ENCODE peak calls at places on chromosomes 4 and X, in five cellular contexts. W is transverse colon, V is HCT116, Q is tibial artery, R is astrocyte. X is an unnamed sample. For H3K4me1, the result is how much of the 10 kb centered on the place peaks cover.

GRCh38 chr4:121277194-121278105 is 103.4 kb downstream of the QRFPR start:
- DNase-seq in R (no peak), Q (no peak), V (peak), W (peak), X (no peak)

GRCh38 chrX:107506596-107507031 is 57.2 kb downstream of the FRMPD3 start:
- DNase-seq in R (no peak), W (no peak), Q (no peak), V (no peak), X (no peak)

GRCh38 chrX:1212532-1212931 is at the start of gene CRLF2:
- DNase-seq in Q (no peak), V (peak), W (no peak), R (no peak), X (no peak)

GRCh38 chr4:2847297-2847871 is 3.7 kb downstream of the ADD1 start:
- DNase-seq in Q (no peak), V (no peak), W (no peak), R (no peak), X (no peak)

GRCh38 chr4:139015948-139016451 is 419 bp downstream of the NOCT start:
- DNase-seq in R (no peak), W (peak), Q (peak), V (no peak), X (no peak)

GRCh38 chr4:28360681-28361080 is 1500.0 kb downstream of the STIM2 start:
- DNase-seq in V (no peak), W (no peak), Q (no peak), R (no peak), X (no peak)

GRCh38 chrX:137313627-137314026 is 252.3 kb upstream of the ZIC3 start:
- DNase-seq in R (no peak), W (no peak), V (no peak), Q (no peak), X (no peak)

GRCh38 chrX:132045456-132045855 is 22.4 kb downstream of the STK26 start:
- DNase-seq in R (no peak), W (no peak), V (no peak), Q (no peak), X (no peak)

GRCh38 chrX:123184858-123185251 is 777 bp downstream of the GRIA3 start:
- DNase-seq in W (no peak), R (peak), V (no peak), Q (peak), X (no peak)

GRCh38 chr4:79528241-79528706 is 120.2 kb upstream of the GK2 start:
- DNase-seq in Q (no peak), V (no peak), W (no peak), R (peak), X (no peak)

GRCh38 chr4:101065346-101065745 is 282.0 kb downstream of the PPP3CA start:
- DNase-seq in V (no peak), R (no peak), W (no peak), Q (no peak), X (no peak)

GRCh38 chr4:176898791-176899190 is 106.1 kb upstream of the VEGFC start:
- DNase-seq in Q (no peak), W (no peak), V (no peak), R (no peak), X (no peak)

GRCh38 chrX:54030329-54030728 is 13.9 kb downstream of the PHF8 start:
- DNase-seq in R (no peak), W (no peak), Q (no peak), V (no peak), X (no peak)

GRCh38 chrX:29662759-29663503 is 552.4 kb upstream of the MAGEB2 start:
- DNase-seq in R (peak), V (no peak), W (no peak), Q (no peak), X (no peak)

GRCh38 chrX:11899091-11899490 is 141.1 kb downstream of the MSL3 start:
- DNase-seq in W (no peak), V (no peak), Q (no peak), R (peak), X (no peak)

GRCh38 chr4:135718019-135718418 is 1516.4 kb upstream of the PABPC4L start:
- DNase-seq in W (no peak), Q (no peak), R (no peak), V (peak), X (no peak)

GRCh38 chr4:142512161-142512560 is 333.9 kb downstream of the INPP4B start:
- DNase-seq in V (no peak), R (peak), W (no peak), Q (no peak), X (no peak)

GRCh38 chrX:136525738-136526606 is 6.0 kb upstream of the VGLL1 start:
- DNase-seq in V (no peak), R (peak), W (peak), Q (peak), X (peak)

GRCh38 chrX:131827935-131828334 is 195.2 kb upstream of the STK26 start:
- DNase-seq in R (no peak), Q (no peak), V (no peak), W (no peak), X (no peak)

GRCh38 chr4:1720163-1720983 is 750 bp downstream of the TMEM129 start:
- DNase-seq in W (peak), R (no peak), Q (peak), V (no peak), X (no peak)

GRCh38 chrX:68699960-68700746 is 52.7 kb downstream of the STARD8 start:
- DNase-seq in R (peak), V (no peak), W (no peak), Q (peak), X (no peak)

GRCh38 chrX:120824021-120824420 is 51.6 kb downstream of the CT47B1 start:
- DNase-seq in V (no peak), R (no peak), Q (no peak), W (no peak), X (no peak)

GRCh38 chr4:8179771-8180170 is 19.3 kb upstream of the SH3TC1 start:
- DNase-seq in Q (no peak), W (no peak), V (no peak), R (no peak), X (no peak)

GRCh38 chr4:36523182-36523581 is 241.8 kb downstream of the DTHD1 start:
- DNase-seq in V (no peak), W (no peak), R (no peak), Q (no peak), X (no peak)

DNA sequence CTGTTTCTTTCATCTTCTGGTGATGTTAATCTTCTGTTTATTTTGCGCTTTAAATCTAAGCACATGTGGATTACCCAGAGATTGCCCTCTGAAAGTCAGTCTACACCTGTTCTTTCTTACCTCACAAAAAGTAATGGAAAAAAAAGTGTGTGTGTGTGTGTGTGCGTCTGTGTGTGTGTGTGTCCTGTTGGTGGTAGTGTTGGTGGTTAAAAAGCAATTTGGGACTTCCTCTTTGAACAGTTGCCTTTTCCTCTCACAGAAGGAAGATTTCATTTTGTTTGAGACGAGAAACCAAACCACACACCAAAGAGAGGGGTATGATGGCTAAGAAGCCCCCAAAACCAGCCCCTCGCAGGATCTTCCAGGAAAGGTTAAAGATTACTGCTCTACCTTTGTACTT is at the start of gene STAP1:
- DNase-seq in R (no peak), V (no peak), W (peak), Q (no peak), X (no peak)
- H3K4me1 ChIP-seq in R (under half), V (under half), W (under half), Q (under half), X (under half)

GRCh38 chr4:22115262-22115661 is 166.7 kb upstream of the KCNIP4 start:
- DNase-seq in V (no peak), R (no peak), Q (no peak), W (no peak), X (no peak)
- H3K4me1 ChIP-seq in V (under half), R (under half), Q (under half), W (under half), X (under half)

DNA sequence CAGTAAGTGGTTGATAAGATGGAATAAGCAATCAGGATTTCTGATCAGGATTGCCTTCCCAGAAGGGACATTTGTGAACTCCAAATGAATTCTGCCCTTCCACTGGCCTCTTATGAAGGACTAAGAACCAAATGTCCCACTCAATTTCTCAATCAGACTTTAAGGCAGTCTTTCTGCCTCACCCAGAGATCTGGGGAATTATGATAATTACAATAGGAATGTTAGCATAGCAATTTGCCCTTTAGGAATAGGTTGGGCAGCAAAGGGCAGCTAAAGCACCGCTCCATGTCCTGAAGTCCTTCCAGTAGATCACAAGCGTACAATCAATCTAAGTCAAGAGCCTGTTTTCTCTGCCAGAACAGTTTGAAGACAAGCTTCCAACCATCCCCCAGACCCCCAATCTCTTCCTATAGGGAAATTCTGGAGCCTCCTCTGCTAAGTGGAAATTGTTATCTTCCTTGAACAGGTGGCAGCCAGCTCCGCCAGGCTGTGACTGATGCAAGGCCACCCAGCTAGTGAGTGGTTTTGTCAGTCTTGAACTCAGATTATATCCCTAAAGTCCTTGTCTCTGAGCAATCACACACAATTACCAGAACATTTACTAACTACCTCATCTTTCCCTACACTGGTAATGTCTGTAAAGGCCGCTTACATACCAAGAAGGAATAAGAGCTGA is 18.6 kb downstream of the NKX3-2 start:
- DNase-seq in W (no peak), V (no peak), Q (no peak), R (no peak), X (no peak)
- H3K4me1 ChIP-seq in W (under half), V (under half), Q (under half), R (under half), X (under half)

DNA sequence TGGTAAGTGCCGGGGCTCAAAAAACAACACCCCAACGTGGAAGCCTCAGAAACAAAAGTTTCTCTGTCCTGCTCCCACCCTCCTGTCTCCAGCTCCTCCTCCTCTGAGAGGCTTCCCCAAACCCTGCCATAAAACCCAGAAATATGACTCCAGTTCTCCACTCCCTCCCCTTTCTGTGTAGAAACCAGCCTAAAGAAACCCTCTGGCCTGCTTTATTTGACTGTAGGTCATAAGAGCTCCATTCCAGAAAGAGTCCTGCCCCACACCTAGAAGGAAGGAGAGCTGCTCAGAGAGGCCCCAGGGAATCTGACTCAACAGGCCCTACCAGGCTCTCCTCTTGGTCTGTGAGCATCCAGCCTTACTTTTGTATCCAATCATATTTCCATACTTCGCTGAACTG is 872 bp upstream of the S100P start:
- DNase-seq in Q (no peak), W (no peak), R (no peak), V (no peak), X (no peak)
- H3K4me1 ChIP-seq in Q (under half), W (under half), R (under half), V (under half), X (under half)

DNA sequence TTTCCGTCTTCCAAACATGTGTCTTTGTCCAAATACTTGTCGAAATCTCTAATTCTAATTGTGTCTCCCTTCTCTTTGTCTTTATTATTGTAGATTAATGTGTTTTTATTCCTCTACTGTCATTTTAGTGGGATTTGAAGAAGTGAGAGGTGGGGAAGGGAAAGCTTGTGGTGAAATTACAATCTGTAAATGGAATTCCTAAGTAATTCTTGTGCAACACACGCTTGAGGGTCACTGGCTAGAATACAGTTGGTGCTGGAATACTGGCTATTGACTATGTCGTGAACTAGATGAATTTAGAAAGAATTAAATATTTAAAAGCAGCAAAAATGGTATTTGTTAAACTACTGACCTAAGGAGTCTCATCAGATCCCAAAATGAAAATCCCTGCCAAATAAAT is 10.7 kb upstream of the FNIP2 start:
- DNase-seq in Q (no peak), V (no peak), W (no peak), R (peak), X (no peak)
- H3K4me1 ChIP-seq in Q (under half), V (under half), W (under half), R (under half), X (under half)

DNA sequence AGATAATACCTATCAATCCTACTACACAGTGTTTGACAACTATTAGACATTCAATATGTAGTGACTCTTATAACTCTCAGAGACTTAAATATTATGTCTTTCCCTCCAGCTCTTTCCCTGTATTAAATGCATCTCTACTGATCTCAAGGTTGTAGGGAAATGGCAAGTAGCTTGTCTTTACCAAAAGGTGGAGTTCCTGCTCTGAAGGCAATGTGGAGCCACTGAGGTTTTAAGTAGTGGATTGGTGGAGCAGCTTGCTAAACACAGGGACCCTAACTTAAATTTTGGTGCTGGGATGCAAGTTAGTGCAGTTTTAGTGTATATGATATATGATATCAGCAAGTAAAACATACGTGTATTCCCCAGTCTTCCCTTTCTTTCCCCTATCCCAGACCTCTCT is 13.1 kb downstream of the FNIP2 start:
- DNase-seq in V (no peak), Q (no peak), R (no peak), W (no peak), X (no peak)
- H3K4me1 ChIP-seq in V (under half), Q (under half), R (under half), W (half or more), X (half or more)